ENCODE peak calls at places on chromosomes 7 and 10, in five cellular contexts. Y is fibroblast of mammary gland, G is type B pancreatic cell, W is BJ, C is lower lobe of right lung. N is an unnamed sample.

GRCh38 chr7:151598045-151598444 is 78.3 kb upstream of the RHEB start:
- DNase-seq in Y (peak), C (no peak), W (peak), G (peak), N (no peak)

GRCh38 chr7:44853391-44853790 is 5.5 kb upstream of the H2AZ2 start:
- DNase-seq in Y (no peak), W (no peak), C (no peak), G (no peak), N (no peak)

GRCh38 chr10:11208908-11209809 is 191.5 kb downstream of the CELF2 start:
- DNase-seq in C (no peak), W (no peak), Y (no peak), G (no peak), N (no peak)

GRCh38 chr10:96560970-96561887 is 25.6 kb downstream of the TM9SF3 start:
- DNase-seq in Y (peak), G (no peak), C (no peak), W (no peak), N (no peak)

GRCh38 chr10:31146496-31147219 is 115.0 kb upstream of the ZNF438 start:
- DNase-seq in Y (peak), C (no peak), G (no peak), W (peak), N (no peak)

GRCh38 chr7:2938514-2939192 is 94.5 kb upstream of the GNA12 start:
- DNase-seq in Y (no peak), G (no peak), C (peak), W (no peak), N (peak)

GRCh38 chr10:44713307-44713706 is 197.8 kb upstream of the TMEM72 start:
- DNase-seq in G (no peak), C (no peak), Y (no peak), W (no peak), N (no peak)

GRCh38 chr7:45655539-45655938 is 81.4 kb downstream of the ADCY1 start:
- DNase-seq in G (no peak), C (no peak), Y (no peak), W (no peak), N (no peak)

GRCh38 chr7:26100940-26101339 is 51.1 kb upstream of the NFE2L3 start:
- DNase-seq in W (no peak), G (no peak), Y (no peak), C (no peak), N (peak)

GRCh38 chr7:66452165-66452564 is 176.5 kb upstream of the KCTD7 start:
- DNase-seq in C (no peak), G (no peak), Y (peak), W (no peak), N (no peak)

GRCh38 chr7:142152076-142152475 is 40.6 kb downstream of the MGAM2 start:
- DNase-seq in W (no peak), Y (no peak), C (no peak), G (no peak), N (no peak)

GRCh38 chr10:58517071-58517470 is 4.4 kb downstream of the BICC1 start:
- DNase-seq in G (no peak), W (no peak), C (no peak), Y (no peak), N (no peak)

GRCh38 chr7:103540986-103541385 is 95.0 kb upstream of the SLC26A5 start:
- DNase-seq in Y (no peak), W (no peak), C (no peak), G (no peak), N (no peak)

GRCh38 chr10:125235093-125236069 is 75.0 kb upstream of the CTBP2 start:
- DNase-seq in Y (no peak), C (no peak), W (no peak), G (no peak), N (peak)

GRCh38 chr7:47581821-47582747 is at the start of gene TNS3:
- DNase-seq in Y (no peak), W (no peak), G (peak), C (peak), N (peak)

GRCh38 chr7:22681852-22682657 is 44.9 kb upstream of the IL6 start:
- DNase-seq in W (no peak), C (no peak), G (no peak), Y (no peak), N (no peak)

GRCh38 chr10:70146489-70147488 is at the start of gene TYSND1:
- DNase-seq in G (peak), Y (peak), W (peak), C (peak), N (peak)

GRCh38 chr7:157745721-157746709 is 409.2 kb downstream of the DNAJB6 start:
- DNase-seq in G (no peak), W (no peak), Y (no peak), C (no peak), N (no peak)

GRCh38 chr10:92074126-92074887 is 150.7 kb downstream of the BTAF1 start:
- DNase-seq in C (no peak), G (no peak), W (no peak), Y (peak), N (no peak)

DNA sequence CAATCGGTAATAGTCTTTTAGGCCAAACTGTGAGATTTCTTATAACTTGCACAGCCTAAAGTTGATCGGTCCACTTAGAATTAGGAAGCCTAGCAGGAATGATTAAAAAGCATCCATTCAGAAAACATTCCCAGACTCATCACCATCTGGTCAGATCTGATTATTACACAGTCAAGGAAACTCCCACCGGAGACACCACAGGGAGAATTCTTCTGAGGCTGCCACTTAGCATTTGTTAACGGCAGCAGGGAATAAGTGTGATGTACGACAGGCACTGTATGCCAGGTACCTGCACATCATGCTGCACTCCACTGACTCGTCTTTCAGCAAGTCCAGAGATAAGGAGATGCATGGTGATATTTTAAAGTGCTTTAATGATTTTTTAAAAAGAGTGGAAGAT is 227.5 kb upstream of the STEAP1 start:
- DNase-seq in Y (no peak), G (no peak), W (no peak), C (no peak), N (no peak)
- TF ChIP-seq CTCF in Y (no peak), G (no peak), W (no peak), C (no peak), N (no peak)

GRCh38 chr7:100111156-100111555 is 8.0 kb downstream of the TAF6 start:
- DNase-seq in C (no peak), Y (no peak), W (no peak), G (no peak), N (no peak)

GRCh38 chr7:100107890-100108289 is 6.4 kb downstream of the AP4M1 start:
- DNase-seq in G (no peak), C (no peak), Y (no peak), W (no peak), N (no peak)

GRCh38 chr7:100111914-100112313 is 7.2 kb downstream of the TAF6 start:
- DNase-seq in Y (no peak), W (no peak), C (no peak), G (no peak), N (no peak)

GRCh38 chr7:100107125-100107737 is 5.8 kb downstream of the AP4M1 start:
- DNase-seq in Y (no peak), G (no peak), C (no peak), W (no peak), N (no peak)

DNA sequence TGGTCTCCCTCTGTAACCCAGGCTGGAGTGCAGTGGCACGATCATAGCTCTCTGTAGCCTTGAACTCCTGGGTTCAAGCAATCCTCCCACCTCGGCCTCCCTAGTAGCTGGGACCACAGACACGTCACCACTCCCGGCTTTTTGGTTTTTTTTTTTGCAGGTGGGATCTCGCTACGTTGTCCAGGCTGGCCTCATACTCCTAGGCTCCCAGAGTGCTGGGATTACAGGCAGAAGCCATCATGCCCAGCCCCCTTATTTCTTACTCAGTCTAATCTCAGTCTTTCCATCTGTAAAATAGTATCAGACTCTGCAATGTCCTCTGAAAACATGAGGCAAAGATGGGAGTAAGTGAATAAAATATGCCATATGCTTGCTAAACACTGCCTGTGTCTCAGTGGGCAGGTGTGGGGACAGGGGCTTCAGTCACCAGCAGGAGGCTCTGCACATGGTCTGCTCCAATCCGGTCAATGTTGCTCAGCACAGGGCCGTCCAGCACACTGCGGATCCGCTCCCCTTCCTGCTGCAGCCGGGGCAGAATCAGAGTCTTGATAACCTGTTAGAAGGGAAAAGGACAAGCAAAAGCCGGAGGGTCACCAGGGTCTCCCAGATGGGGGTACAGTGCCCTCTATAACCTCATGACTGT is 8.2 kb downstream of the AP4M1 start:
- DNase-seq in C (no peak), Y (no peak), W (no peak), G (no peak), N (no peak)
- TF ChIP-seq CTCF in C (no peak), Y (no peak), W (peak), G (peak), N (peak)

DNA sequence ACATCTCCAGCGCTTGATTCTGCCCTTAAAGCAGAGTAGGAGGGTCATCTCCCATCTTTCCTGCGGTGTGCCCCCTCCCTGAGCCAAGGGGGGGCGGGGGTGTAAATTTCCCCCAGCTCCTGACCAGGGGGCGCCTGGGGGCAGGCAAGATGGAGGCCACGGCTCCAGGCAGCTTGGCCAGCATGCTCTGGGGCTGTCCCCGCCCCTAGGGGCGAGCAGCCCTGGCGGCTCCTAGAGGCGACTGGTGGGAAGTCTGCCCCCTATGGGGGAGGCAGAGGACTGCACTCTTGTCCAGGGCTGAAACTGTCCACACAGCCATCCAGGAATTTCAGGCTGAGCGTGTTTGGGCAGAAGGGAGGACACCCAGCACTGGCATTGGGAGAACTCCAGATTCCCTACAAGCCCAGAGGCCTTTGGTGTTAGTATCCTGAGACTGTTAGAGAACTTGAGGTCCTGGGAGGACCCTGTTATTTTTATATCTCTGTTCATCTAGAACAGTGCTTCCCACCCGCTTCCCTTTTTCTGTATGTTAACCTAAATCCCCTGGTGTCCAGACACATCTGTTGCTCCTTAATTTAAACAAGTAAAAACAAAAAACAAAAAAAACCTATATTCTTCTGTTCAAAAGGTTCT is 4.6 kb downstream of the STRA8 start:
- DNase-seq in C (no peak), W (no peak), Y (no peak), G (no peak), N (peak)
- TF ChIP-seq CTCF in C (no peak), W (peak), Y (peak), G (peak), N (peak)

DNA sequence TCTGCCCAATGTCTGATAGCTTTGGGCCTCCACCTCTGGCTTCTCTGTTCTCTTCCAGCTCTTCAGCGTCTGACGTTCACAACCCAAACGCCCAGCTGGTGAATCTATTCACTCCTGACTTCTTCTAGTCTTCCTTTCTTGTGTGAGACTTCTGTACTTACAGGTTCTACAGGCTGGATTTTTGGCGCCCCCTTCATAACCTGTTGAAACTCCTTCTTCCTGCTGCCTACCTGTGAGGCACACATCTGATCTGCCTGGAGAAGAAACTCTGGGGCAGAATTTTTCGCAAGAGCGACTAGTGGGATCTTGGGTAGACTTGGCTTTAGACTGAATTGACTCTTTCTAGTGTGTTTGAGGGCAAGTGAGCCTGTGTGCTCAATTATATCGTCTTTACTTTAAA is 249.3 kb downstream of the REEP3 start:
- DNase-seq in W (no peak), G (no peak), Y (no peak), C (no peak), N (peak)
- TF ChIP-seq CTCF in W (no peak), G (no peak), Y (no peak), C (no peak), N (peak)

GRCh38 chr7:109476409-109476808 is 906.7 kb downstream of the DNAJB9 start:
- DNase-seq in C (no peak), G (no peak), Y (no peak), W (no peak), N (no peak)

GRCh38 chr7:109479388-109479787 is 909.7 kb downstream of the DNAJB9 start:
- DNase-seq in W (no peak), Y (no peak), C (no peak), G (no peak), N (no peak)
- TF ChIP-seq CTCF in W (no peak), Y (no peak), C (no peak), G (peak), N (peak)

GRCh38 chr10:102450374-102451104 is 804 bp downstream of the C10orf95 start:
- DNase-seq in C (peak), G (peak), Y (peak), W (no peak), N (peak)
- TF ChIP-seq CTCF in C (no peak), G (no peak), Y (no peak), W (no peak), N (peak)

GRCh38 chr10:127218658-127219057 is 22.3 kb upstream of the INSYN2A start:
- DNase-seq in C (no peak), W (no peak), Y (no peak), G (no peak), N (no peak)

GRCh38 chr10:127210936-127211335 is 14.5 kb upstream of the INSYN2A start:
- DNase-seq in W (no peak), G (no peak), C (no peak), Y (no peak), N (no peak)

GRCh38 chr10:127216284-127216683 is 19.9 kb upstream of the INSYN2A start:
- DNase-seq in W (no peak), G (no peak), Y (no peak), C (no peak), N (peak)

GRCh38 chr10:127215882-127216281 is 19.5 kb upstream of the INSYN2A start:
- DNase-seq in W (no peak), G (no peak), Y (no peak), C (no peak), N (peak)

DNA sequence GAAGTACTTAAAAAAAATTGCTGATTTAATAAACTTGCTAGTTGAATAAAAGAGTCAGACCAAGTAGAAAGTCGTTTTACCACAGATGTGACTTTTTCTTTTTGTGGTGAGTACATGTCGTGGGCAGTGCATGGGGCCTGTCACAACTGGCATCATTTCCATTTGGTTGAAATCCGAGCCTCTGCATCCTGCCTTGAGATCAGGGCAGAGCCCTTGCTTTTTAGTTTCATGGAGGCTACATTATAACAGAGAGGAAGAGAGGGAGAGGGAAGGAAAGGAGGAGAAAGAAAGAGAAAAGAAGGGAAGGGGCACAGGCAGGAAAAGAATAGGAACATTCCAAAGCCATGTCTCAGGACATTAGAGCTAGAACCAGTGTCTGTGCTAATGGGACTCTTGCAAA is 20.4 kb upstream of the INSYN2A start:
- DNase-seq in G (no peak), Y (peak), W (no peak), C (no peak), N (no peak)
- TF ChIP-seq CTCF in G (no peak), Y (no peak), W (no peak), C (no peak), N (no peak)

GRCh38 chr7:80960228-80960627 is 41.4 kb upstream of the SEMA3C start:
- DNase-seq in C (no peak), G (no peak), W (peak), Y (peak), N (no peak)
- TF ChIP-seq CTCF in C (no peak), G (no peak), W (no peak), Y (no peak), N (no peak)

GRCh38 chr7:83365746-83366145 is 203.1 kb upstream of the PCLO start:
- DNase-seq in G (no peak), W (no peak), Y (peak), C (no peak), N (no peak)
- TF ChIP-seq CTCF in G (peak), W (peak), Y (no peak), C (no peak), N (peak)

GRCh38 chr7:98058186-98058585 is 48.5 kb upstream of the LMTK2 start:
- DNase-seq in W (no peak), Y (no peak), C (no peak), G (no peak), N (no peak)

GRCh38 chr7:98051118-98051744 is 55.4 kb upstream of the LMTK2 start:
- DNase-seq in C (peak), G (no peak), W (no peak), Y (no peak), N (peak)

GRCh38 chr7:98054585-98054984 is 52.1 kb upstream of the LMTK2 start:
- DNase-seq in C (no peak), G (no peak), W (no peak), Y (no peak), N (no peak)

GRCh38 chr7:98057157-98057556 is 49.5 kb upstream of the LMTK2 start:
- DNase-seq in C (no peak), W (no peak), Y (no peak), G (no peak), N (no peak)

DNA sequence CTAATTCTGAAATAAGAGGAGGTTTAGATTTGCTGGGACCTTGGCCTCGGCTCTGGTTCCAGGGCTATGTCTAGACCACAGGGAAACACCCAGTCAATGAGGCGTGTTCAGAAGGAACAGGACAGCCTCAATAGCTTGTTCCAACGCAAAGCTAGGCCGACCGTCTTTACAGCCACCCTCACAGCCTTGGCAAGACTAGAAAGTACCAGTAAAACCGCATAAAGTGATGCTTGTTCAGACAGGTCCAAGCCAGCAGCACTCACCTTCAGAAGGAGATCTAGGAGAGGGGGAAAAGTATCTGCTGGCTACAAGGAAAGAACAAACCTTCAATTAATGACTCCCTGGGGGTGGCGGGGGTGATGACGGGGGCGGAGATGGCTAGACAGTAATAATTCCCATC is 50.1 kb upstream of the LMTK2 start:
- DNase-seq in W (no peak), G (no peak), Y (no peak), C (no peak), N (no peak)
- TF ChIP-seq CTCF in W (no peak), G (no peak), Y (no peak), C (no peak), N (no peak)